ENCODE peak calls at places on chromosomes 3 and 15, in ten cellular contexts. V is keratinocyte, K is tibial artery, N is adrenal gland, A is spleen, S is hepatocyte, I is GM23248, B is kidney epithelial cell, O is upper lobe of right lung, C is SJSA1. F is an unnamed sample. For H3K36me3, the result is how much of the 10 kb centered on the place peaks cover.

GRCh38 chr3:46849686-46850467 is 13.4 kb downstream of the MYL3 start:
- DNase-seq in V (no peak), K (peak), N (no peak), A (peak), S (no peak), I (no peak), B (no peak), O (peak), C (no peak), F (no peak)

GRCh38 chr15:58678683-58679082 is 70.8 kb downstream of the ADAM10 start:
- DNase-seq in V (no peak), K (no peak), N (no peak), A (no peak), S (no peak), I (no peak), B (no peak), O (no peak), C (no peak), F (no peak)

GRCh38 chr3:101964861-101965260 is 115.5 kb downstream of the NFKBIZ start:
- DNase-seq in V (no peak), K (no peak), N (no peak), A (no peak), S (no peak), I (peak), B (no peak), O (no peak), C (no peak), F (no peak)

GRCh38 chr15:101091080-101092017 is 160.5 kb downstream of the CHSY1 start:
- DNase-seq in V (no peak), K (no peak), N (peak), A (no peak), S (no peak), I (peak), B (no peak), O (no peak), C (peak), F (no peak)

GRCh38 chr3:145094355-145094941 is 1066.5 kb downstream of the PLOD2 start:
- DNase-seq in V (no peak), K (no peak), N (peak), A (no peak), S (peak), I (peak), B (peak), O (no peak), C (no peak), F (peak)

GRCh38 chr3:74273091-74273490 is 341.4 kb downstream of the CNTN3 start:
- DNase-seq in V (no peak), K (no peak), N (no peak), A (no peak), S (no peak), I (peak), B (no peak), O (no peak), C (no peak), F (no peak)

GRCh38 chr3:143135150-143135549 is 15.6 kb downstream of the CHST2 start:
- DNase-seq in V (peak), K (peak), N (no peak), A (no peak), S (peak), I (peak), B (peak), O (no peak), C (peak), F (no peak)

GRCh38 chr3:31481697-31482096 is 51.0 kb upstream of the STT3B start:
- DNase-seq in V (no peak), K (no peak), N (no peak), A (no peak), S (no peak), I (no peak), B (no peak), O (no peak), C (no peak), F (no peak)

GRCh38 chr3:184694266-184694665 is 17.6 kb downstream of the MAGEF1 start:
- DNase-seq in V (no peak), K (no peak), N (no peak), A (no peak), S (no peak), I (no peak), B (no peak), O (no peak), C (no peak), F (no peak)

GRCh38 chr15:90819850-90820249 is 48.5 kb upstream of the FURIN start:
- DNase-seq in V (no peak), K (no peak), N (no peak), A (no peak), S (no peak), I (no peak), B (no peak), O (no peak), C (no peak), F (no peak)

GRCh38 chr15:31235298-31236183 is 91.1 kb upstream of the KLF13 start:
- DNase-seq in V (no peak), K (no peak), N (peak), A (peak), S (peak), I (peak), B (no peak), O (no peak), C (no peak), F (peak)

GRCh38 chr3:141279074-141279945 is 47.7 kb downstream of the PXYLP1 start:
- DNase-seq in V (no peak), K (no peak), N (no peak), A (no peak), S (no peak), I (peak), B (no peak), O (no peak), C (peak), F (peak)

GRCh38 chr3:149013726-149014125 is 22.4 kb downstream of the GYG1 start:
- DNase-seq in V (no peak), K (no peak), N (no peak), A (no peak), S (no peak), I (no peak), B (no peak), O (no peak), C (no peak), F (no peak)

GRCh38 chr3:24254649-24255048 is 240.0 kb downstream of the THRB start:
- DNase-seq in V (no peak), K (no peak), N (no peak), A (no peak), S (no peak), I (peak), B (peak), O (no peak), C (peak), F (no peak)

GRCh38 chr3:101542952-101543351 is 18.7 kb upstream of the TRMT10C start:
- DNase-seq in V (no peak), K (no peak), N (no peak), A (no peak), S (no peak), I (no peak), B (no peak), O (no peak), C (no peak), F (no peak)

GRCh38 chr3:69137006-69137405 is 14.6 kb upstream of the LMOD3 start:
- DNase-seq in V (no peak), K (no peak), N (no peak), A (no peak), S (no peak), I (no peak), B (no peak), O (no peak), C (no peak), F (no peak)

GRCh38 chr3:118772036-118773030 is 262.3 kb downstream of the IGSF11 start:
- DNase-seq in V (no peak), K (no peak), N (no peak), A (no peak), S (peak), I (no peak), B (peak), O (no peak), C (no peak), F (no peak)

GRCh38 chr15:95884276-95884675 is 446.2 kb upstream of the NR2F2 start:
- DNase-seq in V (no peak), K (no peak), N (no peak), A (no peak), S (no peak), I (peak), B (no peak), O (no peak), C (no peak), F (no peak)

GRCh38 chr15:63909819-63910437 is 76.2 kb upstream of the HERC1 start:
- DNase-seq in V (no peak), K (no peak), N (peak), A (peak), S (peak), I (peak), B (no peak), O (no peak), C (no peak), F (no peak)

GRCh38 chr3:106740116-106740515 is 637.1 kb upstream of the CCDC54 start:
- DNase-seq in V (no peak), K (no peak), N (no peak), A (no peak), S (no peak), I (peak), B (no peak), O (no peak), C (no peak), F (no peak)

GRCh38 chr15:99502661-99503060 is 63.1 kb upstream of the MEF2A start:
- DNase-seq in V (no peak), K (no peak), N (no peak), A (peak), S (no peak), I (no peak), B (no peak), O (no peak), C (no peak), F (no peak)

GRCh38 chr15:100713163-100713867 is 110.9 kb downstream of the ASB7 start:
- DNase-seq in V (peak), K (peak), N (no peak), A (peak), S (peak), I (peak), B (peak), O (no peak), C (peak), F (peak)

GRCh38 chr15:86833595-86833994 is 753.9 kb downstream of the AGBL1 start:
- DNase-seq in V (no peak), K (no peak), N (no peak), A (no peak), S (no peak), I (no peak), B (no peak), O (no peak), C (no peak), F (no peak)

GRCh38 chr15:67701669-67702068 is 123.6 kb upstream of the SKOR1 start:
- DNase-seq in V (no peak), K (no peak), N (no peak), A (no peak), S (no peak), I (peak), B (no peak), O (no peak), C (no peak), F (no peak)

GRCh38 chr15:51234181-51234927 is 104.0 kb downstream of the CYP19A1 start:
- DNase-seq in V (no peak), K (no peak), N (no peak), A (no peak), S (no peak), I (no peak), B (no peak), O (no peak), C (no peak), F (no peak)

GRCh38 chr15:61629269-61629668 is 400.2 kb upstream of the RORA start:
- DNase-seq in V (no peak), K (no peak), N (no peak), A (no peak), S (no peak), I (no peak), B (no peak), O (no peak), C (no peak), F (no peak)

GRCh38 chr3:113295463-113295862 is 84.1 kb downstream of the BOC start:
- DNase-seq in V (no peak), K (no peak), N (no peak), A (no peak), S (no peak), I (no peak), B (no peak), O (no peak), C (no peak), F (no peak)
- H3K36me3 ChIP-seq in V (under half), K (under half), N (under half), A (under half), S (under half), I (under half), B (under half), O (under half), C (under half), F (under half)

GRCh38 chr15:25067725-25068309 is 113.0 kb downstream of the SNRPN start:
- DNase-seq in V (no peak), K (no peak), N (no peak), A (peak), S (no peak), I (no peak), B (no peak), O (peak), C (no peak), F (no peak)

GRCh38 chr15:25068696-25069095 is 113.9 kb downstream of the SNRPN start:
- DNase-seq in V (no peak), K (no peak), N (no peak), A (no peak), S (no peak), I (no peak), B (no peak), O (peak), C (no peak), F (no peak)

GRCh38 chr15:25070357-25070963 is 115.7 kb downstream of the SNRPN start:
- DNase-seq in V (no peak), K (no peak), N (no peak), A (peak), S (no peak), I (no peak), B (no peak), O (no peak), C (no peak), F (no peak)

DNA sequence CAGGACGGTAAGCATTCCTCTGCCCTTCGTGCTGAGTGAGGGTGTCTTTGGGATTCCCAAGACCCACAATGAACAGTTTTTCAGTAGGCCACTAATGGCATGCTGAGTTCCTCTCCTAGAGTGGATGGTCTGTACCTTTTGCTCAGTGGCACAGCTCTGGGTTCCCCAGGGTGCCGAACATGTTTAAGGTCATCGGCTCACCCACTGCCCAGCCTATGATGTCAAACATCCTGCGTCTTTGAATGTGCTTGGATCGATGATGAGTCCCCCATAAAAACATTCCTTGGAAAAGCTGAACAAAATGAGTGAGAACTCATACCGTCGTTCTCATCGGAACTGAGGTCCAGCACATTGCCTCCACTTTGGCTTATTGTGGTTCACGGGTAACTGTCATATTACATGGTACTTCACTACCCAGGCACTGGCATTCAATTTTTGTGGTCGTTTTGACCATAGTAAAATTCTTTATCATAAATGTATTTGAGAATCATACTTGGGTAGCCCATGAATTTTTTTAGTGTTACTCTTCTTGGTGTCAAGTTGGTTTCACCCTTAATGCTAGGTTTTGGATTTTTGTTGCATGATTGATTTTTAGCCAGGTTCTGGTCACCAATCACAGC is 118.2 kb downstream of the SNRPN start:
- DNase-seq in V (no peak), K (no peak), N (no peak), A (no peak), S (no peak), I (no peak), B (no peak), O (no peak), C (no peak), F (no peak)
- H3K36me3 ChIP-seq in V (under half), K (half or more), N (under half), A (half or more), S (under half), I (half or more), B (under half), O (half or more), C (under half), F (under half)

GRCh38 chr15:85749261-85750151 is 45.2 kb downstream of the KLHL25 start:
- DNase-seq in V (no peak), K (peak), N (no peak), A (peak), S (no peak), I (peak), B (no peak), O (no peak), C (no peak), F (no peak)
- H3K36me3 ChIP-seq in V (under half), K (under half), N (under half), A (under half), S (under half), I (under half), B (under half), O (under half), C (under half), F (under half)

GRCh38 chr3:150635076-150635475 is 32.0 kb downstream of the SELENOT start:
- DNase-seq in V (no peak), K (no peak), N (no peak), A (no peak), S (no peak), I (no peak), B (no peak), O (no peak), C (no peak), F (peak)
- H3K36me3 ChIP-seq in V (under half), K (under half), N (under half), A (under half), S (under half), I (under half), B (under half), O (under half), C (under half), F (under half)

GRCh38 chr3:71566776-71567175 is 16.8 kb downstream of the FOXP1 start:
- DNase-seq in V (no peak), K (no peak), N (no peak), A (no peak), S (no peak), I (no peak), B (no peak), O (no peak), C (no peak), F (no peak)

GRCh38 chr3:71564361-71564760 is 19.2 kb downstream of the FOXP1 start:
- DNase-seq in V (no peak), K (peak), N (no peak), A (no peak), S (no peak), I (peak), B (no peak), O (no peak), C (no peak), F (peak)

GRCh38 chr3:71565326-71565725 is 18.2 kb downstream of the FOXP1 start:
- DNase-seq in V (no peak), K (no peak), N (no peak), A (no peak), S (no peak), I (no peak), B (no peak), O (no peak), C (no peak), F (no peak)

GRCh38 chr3:71563827-71564226 is 19.7 kb downstream of the FOXP1 start:
- DNase-seq in V (no peak), K (no peak), N (no peak), A (no peak), S (no peak), I (no peak), B (no peak), O (no peak), C (no peak), F (peak)

DNA sequence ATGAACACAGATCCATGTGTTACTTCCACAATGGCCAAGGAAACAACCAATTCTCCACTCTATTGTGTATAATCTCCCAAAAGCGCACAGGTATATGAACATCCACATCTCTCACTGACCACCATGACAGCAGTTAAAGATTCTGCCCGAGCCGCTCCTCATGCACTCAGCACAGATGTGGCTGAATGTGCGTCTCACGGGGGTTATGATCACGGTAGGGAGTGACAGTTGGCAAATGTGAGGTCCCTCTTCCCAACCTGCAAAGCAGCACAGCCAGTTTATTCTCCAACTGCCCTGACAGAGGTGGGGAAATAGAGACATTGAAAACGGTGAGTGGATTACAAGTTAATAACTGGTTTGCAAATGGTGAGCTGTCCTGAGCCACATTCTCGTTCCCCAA is 17.6 kb downstream of the FOXP1 start:
- DNase-seq in V (no peak), K (no peak), N (no peak), A (no peak), S (no peak), I (no peak), B (no peak), O (no peak), C (no peak), F (no peak)
- H3K36me3 ChIP-seq in V (under half), K (under half), N (under half), A (under half), S (under half), I (under half), B (under half), O (under half), C (under half), F (under half)

GRCh38 chr3:161233557-161233956 is 12.4 kb downstream of the NMD3 start:
- DNase-seq in V (no peak), K (no peak), N (no peak), A (no peak), S (no peak), I (no peak), B (no peak), O (no peak), C (no peak), F (no peak)
- H3K36me3 ChIP-seq in V (under half), K (half or more), N (under half), A (half or more), S (under half), I (half or more), B (under half), O (half or more), C (half or more), F (under half)

GRCh38 chr3:99863002-99863401 is 45.3 kb downstream of the CMSS1 start:
- DNase-seq in V (no peak), K (no peak), N (no peak), A (no peak), S (no peak), I (no peak), B (no peak), O (no peak), C (no peak), F (no peak)

GRCh38 chr3:99863588-99863987 is 45.9 kb downstream of the CMSS1 start:
- DNase-seq in V (no peak), K (no peak), N (no peak), A (no peak), S (no peak), I (no peak), B (no peak), O (no peak), C (no peak), F (no peak)

GRCh38 chr3:99862208-99862607 is 44.5 kb downstream of the CMSS1 start:
- DNase-seq in V (no peak), K (no peak), N (no peak), A (no peak), S (no peak), I (peak), B (no peak), O (no peak), C (peak), F (no peak)

GRCh38 chr3:99859855-99860254 is 42.2 kb downstream of the CMSS1 start:
- DNase-seq in V (peak), K (no peak), N (no peak), A (no peak), S (peak), I (peak), B (peak), O (no peak), C (peak), F (no peak)

GRCh38 chr3:99861216-99861615 is 43.6 kb downstream of the CMSS1 start:
- DNase-seq in V (no peak), K (no peak), N (no peak), A (no peak), S (no peak), I (no peak), B (no peak), O (no peak), C (no peak), F (no peak)
- H3K36me3 ChIP-seq in V (under half), K (under half), N (under half), A (under half), S (under half), I (under half), B (under half), O (under half), C (half or more), F (under half)

F was measured in small intestine.